ENCODE peak calls at places on chromosomes 6 and 20, in five cellular contexts. One of them, this sample, is unnamed.

GRCh38 chr6:13678255-13678983 is 33.2 kb downstream of the RANBP9 start:
- DNase-seq in activated gamma-delta T cell: no peak
- DNase-seq in amniotic stem cell: no peak
- DNase-seq in CD8-positive, alpha-beta T cell: no peak
- DNase-seq in HS-27A: no peak
- DNase-seq in this sample: peak

GRCh38 chr6:25578538-25578937 is 73.5 kb upstream of the SCGN start:
- DNase-seq in activated gamma-delta T cell: no peak
- DNase-seq in amniotic stem cell: no peak
- DNase-seq in CD8-positive, alpha-beta T cell: no peak
- DNase-seq in HS-27A: no peak
- DNase-seq in this sample: no peak

GRCh38 chr20:1633535-1633934 is 13.7 kb upstream of the SIRPB1 start:
- DNase-seq in activated gamma-delta T cell: no peak
- DNase-seq in amniotic stem cell: no peak
- DNase-seq in CD8-positive, alpha-beta T cell: no peak
- DNase-seq in HS-27A: no peak
- DNase-seq in this sample: no peak

GRCh38 chr20:50141811-50142561 is 11.5 kb downstream of the PEDS1 start:
- DNase-seq in activated gamma-delta T cell: no peak
- DNase-seq in amniotic stem cell: no peak
- DNase-seq in CD8-positive, alpha-beta T cell: no peak
- DNase-seq in HS-27A: no peak
- DNase-seq in this sample: peak

GRCh38 chr6:13044390-13044789 is 283.9 kb downstream of the TBC1D7 start:
- DNase-seq in activated gamma-delta T cell: no peak
- DNase-seq in amniotic stem cell: no peak
- DNase-seq in CD8-positive, alpha-beta T cell: no peak
- DNase-seq in HS-27A: peak
- DNase-seq in this sample: peak

GRCh38 chr20:37955511-37955910 is 52.6 kb downstream of the VSTM2L start:
- DNase-seq in activated gamma-delta T cell: no peak
- DNase-seq in amniotic stem cell: no peak
- DNase-seq in CD8-positive, alpha-beta T cell: no peak
- DNase-seq in HS-27A: no peak
- DNase-seq in this sample: no peak

GRCh38 chr6:5453531-5453930 is 192.2 kb downstream of the FARS2 start:
- DNase-seq in activated gamma-delta T cell: no peak
- DNase-seq in amniotic stem cell: no peak
- DNase-seq in CD8-positive, alpha-beta T cell: no peak
- DNase-seq in HS-27A: no peak
- DNase-seq in this sample: no peak

GRCh38 chr20:22974354-22974753 is 60.8 kb upstream of the SSTR4 start:
- DNase-seq in activated gamma-delta T cell: no peak
- DNase-seq in amniotic stem cell: no peak
- DNase-seq in CD8-positive, alpha-beta T cell: no peak
- DNase-seq in HS-27A: no peak
- DNase-seq in this sample: peak

GRCh38 chr6:37201726-37202125 is 31.8 kb downstream of the PIM1 start:
- DNase-seq in activated gamma-delta T cell: no peak
- DNase-seq in amniotic stem cell: no peak
- DNase-seq in CD8-positive, alpha-beta T cell: no peak
- DNase-seq in HS-27A: no peak
- DNase-seq in this sample: no peak

GRCh38 chr6:148800535-148800934 is 53.7 kb downstream of the UST start:
- DNase-seq in activated gamma-delta T cell: no peak
- DNase-seq in amniotic stem cell: no peak
- DNase-seq in CD8-positive, alpha-beta T cell: no peak
- DNase-seq in HS-27A: peak
- DNase-seq in this sample: no peak

GRCh38 chr6:136846046-136846445 is 23.7 kb downstream of the PEX7 start:
- DNase-seq in activated gamma-delta T cell: no peak
- DNase-seq in amniotic stem cell: peak
- DNase-seq in CD8-positive, alpha-beta T cell: no peak
- DNase-seq in HS-27A: peak
- DNase-seq in this sample: peak

GRCh38 chr20:31988430-31989015 is 20.6 kb downstream of the XKR7 start:
- DNase-seq in activated gamma-delta T cell: no peak
- DNase-seq in amniotic stem cell: no peak
- DNase-seq in CD8-positive, alpha-beta T cell: no peak
- DNase-seq in HS-27A: no peak
- DNase-seq in this sample: no peak

GRCh38 chr6:34176261-34177031 is 30.6 kb upstream of the GRM4 start:
- DNase-seq in activated gamma-delta T cell: no peak
- DNase-seq in amniotic stem cell: no peak
- DNase-seq in CD8-positive, alpha-beta T cell: no peak
- DNase-seq in HS-27A: no peak
- DNase-seq in this sample: no peak

GRCh38 chr20:47950103-47950502 is 164.8 kb upstream of the SULF2 start:
- DNase-seq in activated gamma-delta T cell: no peak
- DNase-seq in amniotic stem cell: no peak
- DNase-seq in CD8-positive, alpha-beta T cell: no peak
- DNase-seq in HS-27A: no peak
- DNase-seq in this sample: peak

GRCh38 chr6:129667621-129668020 is 42.4 kb downstream of the ARHGAP18 start:
- DNase-seq in activated gamma-delta T cell: no peak
- DNase-seq in amniotic stem cell: no peak
- DNase-seq in CD8-positive, alpha-beta T cell: no peak
- DNase-seq in HS-27A: no peak
- DNase-seq in this sample: no peak

GRCh38 chr20:38473353-38473795 is 731 bp downstream of the RALGAPB start:
- DNase-seq in activated gamma-delta T cell: no peak
- DNase-seq in amniotic stem cell: no peak
- DNase-seq in CD8-positive, alpha-beta T cell: peak
- DNase-seq in HS-27A: no peak
- DNase-seq in this sample: peak